ENCODE peak calls at places on chromosomes 6 and 20, in ten cellular contexts. B, U, G, P, V, D, N, T, Q and W are unnamed samples.
A peak's percentile ranks its signal among the peaks of the same experiment; 100 is the strongest.

GRCh38 chr6:113631616-113632015 is 225.5 kb upstream of the MARCKS start:
- DNase-seq in B (no peak), U (no peak), G (no peak), P (no peak), V (no peak), D (no peak), N (no peak), T (no peak), Q (no peak), W (no peak)

GRCh38 chr20:46751856-46752255 is 42.4 kb downstream of the SLC2A10 start:
- DNase-seq in B (no peak), U (no peak), G (no peak), P (no peak), V (no peak), D (no peak), N (no peak), T (no peak), Q (no peak), W (no peak)

GRCh38 chr6:138757131-138757530 is 16.4 kb upstream of the CCDC28A start:
- DNase-seq in B (no peak), U (no peak), G (no peak), P (no peak), V (no peak), D (no peak), N (no peak), T (no peak), Q (no peak), W (peak; percentile 75)

GRCh38 chr20:51886891-51887608 is 84.7 kb upstream of the SALL4 start:
- DNase-seq in B (no peak), U (no peak), G (no peak), P (no peak), V (no peak), D (no peak), N (no peak), T (no peak), Q (no peak), W (no peak)

GRCh38 chr6:130912451-130912850 is 85.2 kb downstream of the SMLR1 start:
- DNase-seq in B (no peak), U (no peak), G (no peak), P (no peak), V (no peak), D (no peak), N (no peak), T (no peak), Q (no peak), W (no peak)

GRCh38 chr20:21251278-21251677 is 51.9 kb upstream of the XRN2 start:
- DNase-seq in B (no peak), U (no peak), G (no peak), P (no peak), V (no peak), D (no peak), N (no peak), T (no peak), Q (no peak), W (peak; percentile 23)

GRCh38 chr6:16061833-16062232 is 67.1 kb upstream of the MYLIP start:
- DNase-seq in B (no peak), U (no peak), G (no peak), P (no peak), V (no peak), D (no peak), N (no peak), T (no peak), Q (no peak), W (no peak)

GRCh38 chr6:15313367-15313766 is 67.5 kb downstream of the JARID2 start:
- DNase-seq in B (no peak), U (peak; percentile 70), G (no peak), P (no peak), V (peak; percentile 76), D (peak; percentile 71), N (no peak), T (no peak), Q (no peak), W (no peak)

GRCh38 chr20:2118783-2119182 is 17.2 kb downstream of the STK35 start:
- DNase-seq in B (no peak), U (no peak), G (no peak), P (no peak), V (no peak), D (no peak), N (no peak), T (no peak), Q (no peak), W (no peak)

GRCh38 chr6:47061631-47062300 is 19.6 kb upstream of the ADGRF1 start:
- DNase-seq in B (no peak), U (peak; percentile 59), G (no peak), P (no peak), V (peak; percentile 61), D (no peak), N (no peak), T (no peak), Q (peak; percentile 14), W (peak; percentile 61)

GRCh38 chr20:35443003-35443402 is 5.0 kb upstream of the GDF5 start:
- DNase-seq in B (no peak), U (no peak), G (no peak), P (no peak), V (no peak), D (no peak), N (no peak), T (peak; percentile 83), Q (no peak), W (peak; percentile 68)
- H3K4me3 ChIP-seq in B (no peak overlapping the region), U (no peak overlapping the region), G (no peak overlapping the region), P (no peak overlapping the region), V (no peak overlapping the region), D (no peak overlapping the region), N (no peak overlapping the region), T (no peak overlapping the region), Q (no peak overlapping the region), W (no peak overlapping the region)

GRCh38 chr6:156695747-156696146 is 81.4 kb upstream of the ARID1B start:
- DNase-seq in B (no peak), U (no peak), G (no peak), P (no peak), V (no peak), D (no peak), N (no peak), T (no peak), Q (no peak), W (no peak)

GRCh38 chr6:156700440-156701057 is 76.6 kb upstream of the ARID1B start:
- DNase-seq in B (no peak), U (no peak), G (no peak), P (no peak), V (no peak), D (no peak), N (no peak), T (no peak), Q (no peak), W (no peak)

GRCh38 chr6:156697224-156697623 is 80.0 kb upstream of the ARID1B start:
- DNase-seq in B (no peak), U (no peak), G (no peak), P (no peak), V (no peak), D (no peak), N (no peak), T (no peak), Q (no peak), W (no peak)

GRCh38 chr6:156699017-156699421 is 78.2 kb upstream of the ARID1B start:
- DNase-seq in B (no peak), U (no peak), G (no peak), P (no peak), V (no peak), D (no peak), N (no peak), T (peak; percentile 91), Q (no peak), W (no peak)

GRCh38 chr6:156698239-156699016 is 78.8 kb upstream of the ARID1B start:
- DNase-seq in B (no peak), U (no peak), G (no peak), P (no peak), V (no peak), D (no peak), N (peak; percentile 45), T (no peak), Q (peak; percentile 56), W (no peak)
- H3K9me3 ChIP-seq in B (no peaks in the 10 kb centered on the region), U (no peaks in the 10 kb centered on the region), G (no peaks in the 10 kb centered on the region), P (no peaks in the 10 kb centered on the region), V (no peaks in the 10 kb centered on the region), D (no peaks in the 10 kb centered on the region), N (no peaks in the 10 kb centered on the region), T (no peaks in the 10 kb centered on the region), Q (no peaks in the 10 kb centered on the region), W (no peaks in the 10 kb centered on the region)

GRCh38 chr6:14210663-14211595 is 93.4 kb downstream of the CD83 start:
- DNase-seq in B (peak; percentile 49), U (peak; percentile 96), G (peak; percentile 88), P (peak; percentile 91), V (peak; percentile 98), D (peak; percentile 96), N (peak; percentile 98), T (peak; percentile 90), Q (peak; percentile 96), W (peak; percentile 95)

GRCh38 chr6:14211596-14211961 is 94.0 kb downstream of the CD83 start:
- DNase-seq in B (peak; percentile 34), U (peak; percentile 65), G (peak; percentile 25), P (peak; percentile 52), V (peak; percentile 89), D (peak; percentile 75), N (peak; percentile 67), T (peak; percentile 37), Q (peak; percentile 53), W (peak; percentile 80)

GRCh38 chr6:14212632-14213031 is 95.1 kb downstream of the CD83 start:
- DNase-seq in B (no peak), U (no peak), G (no peak), P (no peak), V (no peak), D (no peak), N (no peak), T (no peak), Q (no peak), W (no peak)

GRCh38 chr6:14210077-14210476 is 92.5 kb downstream of the CD83 start:
- DNase-seq in B (no peak), U (no peak), G (no peak), P (no peak), V (no peak), D (no peak), N (no peak), T (no peak), Q (no peak), W (no peak)

GRCh38 chr6:14212020-14212419 is 94.4 kb downstream of the CD83 start:
- DNase-seq in B (no peak), U (no peak), G (no peak), P (no peak), V (no peak), D (no peak), N (no peak), T (no peak), Q (no peak), W (no peak)
- H3K4me3 ChIP-seq in B (peak overlapping the region; percentile 80), U (no peak overlapping the region), G (peak overlapping the region; percentile 52), P (peak overlapping the region; percentile 79), V (no peak overlapping the region), D (peak overlapping the region; percentile 82), N (no peak overlapping the region), T (no peak overlapping the region), Q (no peak overlapping the region), W (peak overlapping the region; percentile 30)

DNA sequence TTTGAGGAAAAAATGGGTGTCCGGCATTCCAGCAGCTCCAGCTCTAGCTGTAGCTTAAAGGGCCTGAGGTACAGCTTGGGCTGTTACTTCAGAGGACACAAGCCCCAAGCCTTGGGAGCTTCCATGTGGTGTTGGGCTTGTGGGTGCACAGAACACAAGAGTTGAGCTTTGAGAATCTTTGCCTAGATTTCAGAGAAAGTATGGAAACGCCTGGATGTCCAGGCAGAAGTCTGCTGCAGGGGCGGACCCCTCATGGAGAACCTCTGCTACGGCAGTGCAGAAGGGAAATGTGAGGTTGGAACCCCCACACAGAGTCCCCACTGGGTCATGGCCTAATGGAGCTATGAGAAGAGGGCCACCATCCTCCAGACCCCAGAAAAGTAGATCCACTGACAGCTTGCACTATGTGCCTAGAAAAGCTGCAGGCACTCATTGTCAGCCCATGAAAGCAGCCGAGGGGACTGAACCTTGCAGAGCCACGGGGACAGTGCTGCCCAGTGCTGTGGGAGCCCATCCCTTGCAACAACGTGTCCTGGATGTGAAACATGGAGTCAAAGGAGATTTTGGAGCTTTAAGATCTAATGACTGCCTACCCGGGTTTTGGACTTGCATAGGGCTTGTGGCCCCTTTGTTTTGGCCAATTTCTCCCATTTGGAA is 90.6 kb downstream of the QKI start:
- DNase-seq in B (no peak), U (no peak), G (no peak), P (no peak), V (no peak), D (no peak), N (no peak), T (no peak), Q (no peak), W (no peak)
- H3K9me3 ChIP-seq in B (no peaks in the 10 kb centered on the region), U (no peaks in the 10 kb centered on the region), G (no peaks in the 10 kb centered on the region), P (peaks cover 14% of the 10 kb centered on the region), V (no peaks in the 10 kb centered on the region), D (peaks cover 11% of the 10 kb centered on the region), N (peaks cover 27% of the 10 kb centered on the region), T (peaks cover 14% of the 10 kb centered on the region), Q (peaks cover 15% of the 10 kb centered on the region), W (no peaks in the 10 kb centered on the region)